ENCODE peak calls at places on chromosomes 11 and 22, in eight cellular contexts. One of them, this sample, is unnamed.

GRCh38 chr11:64688534-64688982 is 34.4 kb downstream of the NRXN2 start:
- DNase-seq in stomach: peak; percentile 87
- DNase-seq in prostate gland: peak; percentile 75
- DNase-seq in H1: peak; percentile 99
- DNase-seq in HCT116: peak; percentile 83
- DNase-seq in upper lobe of left lung: peak; percentile 83
- DNase-seq in HL-60: peak; percentile 68
- DNase-seq in Panc1: peak; percentile 76
- DNase-seq in this sample: peak; percentile 94

GRCh38 chr22:49664371-49664881 is 163.2 kb downstream of the BRD1 start:
- DNase-seq in stomach: no peak
- DNase-seq in prostate gland: no peak
- DNase-seq in HCT116: no peak
- DNase-seq in Panc1: no peak
- DNase-seq in HL-60: no peak
- DNase-seq in H1: peak; percentile 38
- DNase-seq in upper lobe of left lung: peak; percentile 60
- DNase-seq in this sample: peak; percentile 51

GRCh38 chr11:65569164-65569972 is 909 bp upstream of the ZNRD2 start:
- DNase-seq in H1: no peak
- DNase-seq in prostate gland: no peak
- DNase-seq in HCT116: no peak
- DNase-seq in Panc1: no peak
- DNase-seq in HL-60: no peak
- DNase-seq in stomach: no peak
- DNase-seq in upper lobe of left lung: peak; percentile 87
- DNase-seq in this sample: no peak

GRCh38 chr11:15826826-15827225 is 529.5 kb downstream of the SOX6 start:
- DNase-seq in Panc1: no peak
- DNase-seq in stomach: no peak
- DNase-seq in upper lobe of left lung: peak; percentile 23
- DNase-seq in HL-60: no peak
- DNase-seq in prostate gland: no peak
- DNase-seq in HCT116: peak; percentile 4
- DNase-seq in H1: peak; percentile 97
- DNase-seq in this sample: no peak

GRCh38 chr22:46068908-46069481 is 81.3 kb upstream of the PPARA start:
- DNase-seq in HCT116: no peak
- DNase-seq in H1: no peak
- DNase-seq in HL-60: no peak
- DNase-seq in Panc1: no peak
- DNase-seq in upper lobe of left lung: no peak
- DNase-seq in stomach: peak; percentile 26
- DNase-seq in prostate gland: no peak
- DNase-seq in this sample: peak; percentile 71

GRCh38 chr11:35641206-35641885 is 21.2 kb upstream of the TRIM44 start:
- DNase-seq in prostate gland: no peak
- DNase-seq in Panc1: no peak
- DNase-seq in stomach: no peak
- DNase-seq in HL-60: no peak
- DNase-seq in upper lobe of left lung: no peak
- DNase-seq in H1: no peak
- DNase-seq in HCT116: no peak
- DNase-seq in this sample: no peak

GRCh38 chr22:47784991-47785390 is 1022.5 kb downstream of the TBC1D22A start:
- DNase-seq in stomach: no peak
- DNase-seq in H1: peak; percentile 22
- DNase-seq in HL-60: no peak
- DNase-seq in prostate gland: no peak
- DNase-seq in upper lobe of left lung: no peak
- DNase-seq in HCT116: no peak
- DNase-seq in Panc1: no peak
- DNase-seq in this sample: no peak

GRCh38 chr22:22728382-22728781 is 84.0 kb downstream of the GGTLC2 start:
- DNase-seq in HL-60: no peak
- DNase-seq in HCT116: no peak
- DNase-seq in prostate gland: no peak
- DNase-seq in stomach: no peak
- DNase-seq in H1: no peak
- DNase-seq in Panc1: no peak
- DNase-seq in upper lobe of left lung: no peak
- DNase-seq in this sample: no peak

GRCh38 chr11:57277845-57278720 is 41.0 kb upstream of the APLNR start:
- DNase-seq in H1: peak; percentile 84
- DNase-seq in upper lobe of left lung: no peak
- DNase-seq in HL-60: peak; percentile 30
- DNase-seq in HCT116: peak; percentile 69
- DNase-seq in Panc1: peak; percentile 47
- DNase-seq in prostate gland: peak; percentile 75
- DNase-seq in stomach: peak; percentile 70
- DNase-seq in this sample: peak; percentile 83

GRCh38 chr11:64501500-64502427 is 89.3 kb upstream of the SLC22A12 start:
- DNase-seq in HCT116: no peak
- DNase-seq in Panc1: no peak
- DNase-seq in stomach: no peak
- DNase-seq in upper lobe of left lung: no peak
- DNase-seq in prostate gland: no peak
- DNase-seq in HL-60: no peak
- DNase-seq in H1: no peak
- DNase-seq in this sample: no peak

GRCh38 chr11:73311394-73311869 is 3.4 kb downstream of the ARHGEF17 start:
- DNase-seq in HL-60: no peak
- DNase-seq in Panc1: no peak
- DNase-seq in upper lobe of left lung: peak; percentile 49
- DNase-seq in HCT116: no peak
- DNase-seq in prostate gland: no peak
- DNase-seq in H1: no peak
- DNase-seq in stomach: no peak
- DNase-seq in this sample: peak; percentile 77

GRCh38 chr22:19757140-19757984 is 3.2 kb upstream of the TBX1 start:
- DNase-seq in HCT116: no peak
- DNase-seq in prostate gland: no peak
- DNase-seq in upper lobe of left lung: peak; percentile 56
- DNase-seq in stomach: no peak
- DNase-seq in H1: peak; percentile 76
- DNase-seq in Panc1: no peak
- DNase-seq in HL-60: no peak
- DNase-seq in this sample: no peak

GRCh38 chr11:68408512-68408911 is 52.0 kb upstream of the PPP6R3 start:
- DNase-seq in prostate gland: peak; percentile 70
- DNase-seq in upper lobe of left lung: no peak
- DNase-seq in HL-60: no peak
- DNase-seq in Panc1: no peak
- DNase-seq in stomach: peak; percentile 47
- DNase-seq in HCT116: no peak
- DNase-seq in H1: no peak
- DNase-seq in this sample: no peak

GRCh38 chr11:68413591-68413999 is 47.0 kb upstream of the PPP6R3 start:
- DNase-seq in stomach: no peak
- DNase-seq in Panc1: no peak
- DNase-seq in HL-60: no peak
- DNase-seq in upper lobe of left lung: peak; percentile 77
- DNase-seq in prostate gland: no peak
- DNase-seq in HCT116: no peak
- DNase-seq in H1: no peak
- DNase-seq in this sample: no peak

GRCh38 chr11:68412593-68413475 is 47.7 kb upstream of the PPP6R3 start:
- DNase-seq in H1: no peak
- DNase-seq in upper lobe of left lung: peak; percentile 43
- DNase-seq in HL-60: no peak
- DNase-seq in Panc1: no peak
- DNase-seq in HCT116: no peak
- DNase-seq in prostate gland: no peak
- DNase-seq in stomach: no peak
- DNase-seq in this sample: no peak

GRCh38 chr11:68409748-68410344 is 50.7 kb upstream of the PPP6R3 start:
- DNase-seq in H1: no peak
- DNase-seq in prostate gland: no peak
- DNase-seq in HL-60: no peak
- DNase-seq in Panc1: no peak
- DNase-seq in upper lobe of left lung: peak; percentile 52
- DNase-seq in stomach: no peak
- DNase-seq in HCT116: no peak
- DNase-seq in this sample: no peak

DNA sequence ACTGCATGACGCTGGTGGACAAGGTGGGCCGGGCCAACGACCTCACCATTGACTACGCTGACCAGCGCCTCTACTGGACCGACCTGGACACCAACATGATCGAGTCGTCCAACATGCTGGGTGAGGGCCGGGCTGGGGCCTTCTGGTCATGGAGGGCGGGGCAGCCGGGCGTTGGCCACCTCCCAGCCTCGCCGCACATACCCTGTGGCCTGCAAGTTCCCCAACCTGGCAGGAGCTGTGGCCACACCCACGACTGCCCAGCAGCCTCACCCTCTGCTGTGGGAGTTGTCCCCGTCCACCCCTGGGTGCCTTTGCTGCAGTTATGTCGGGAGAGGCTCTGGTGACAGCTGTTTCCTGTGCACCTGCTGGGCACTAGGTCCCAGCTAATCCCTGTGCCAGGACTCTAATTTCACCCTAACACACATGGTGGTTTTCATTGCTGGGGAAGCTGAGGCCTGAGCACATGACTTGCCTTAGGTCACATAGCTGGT is 49.0 kb upstream of the PPP6R3 start:
- DNase-seq in stomach: peak; percentile 88
- DNase-seq in upper lobe of left lung: peak; percentile 80
- DNase-seq in HCT116: no peak
- DNase-seq in H1: no peak
- DNase-seq in HL-60: no peak
- DNase-seq in Panc1: no peak
- DNase-seq in prostate gland: no peak
- DNase-seq in this sample: no peak
- TF ChIP-seq POLR2AphosphoS5 in stomach: no peak
- TF ChIP-seq POLR2AphosphoS5 in upper lobe of left lung: no peak
- TF ChIP-seq POLR2AphosphoS5 in HCT116: no peak
- TF ChIP-seq POLR2AphosphoS5 in H1: no peak
- TF ChIP-seq POLR2AphosphoS5 in HL-60: no peak
- TF ChIP-seq POLR2AphosphoS5 in Panc1: no peak
- TF ChIP-seq POLR2AphosphoS5 in prostate gland: no peak
- TF ChIP-seq POLR2AphosphoS5 in this sample: no peak

GRCh38 chr11:95388086-95388485 is 157.1 kb upstream of the SESN3 start:
- DNase-seq in upper lobe of left lung: no peak
- DNase-seq in stomach: no peak
- DNase-seq in HCT116: no peak
- DNase-seq in HL-60: no peak
- DNase-seq in Panc1: no peak
- DNase-seq in prostate gland: no peak
- DNase-seq in H1: no peak
- DNase-seq in this sample: no peak

GRCh38 chr11:95387319-95387718 is 156.3 kb upstream of the SESN3 start:
- DNase-seq in HL-60: no peak
- DNase-seq in HCT116: no peak
- DNase-seq in stomach: no peak
- DNase-seq in Panc1: no peak
- DNase-seq in H1: no peak
- DNase-seq in upper lobe of left lung: no peak
- DNase-seq in prostate gland: no peak
- DNase-seq in this sample: no peak

GRCh38 chr11:95398437-95399112 is 167.6 kb upstream of the SESN3 start:
- DNase-seq in prostate gland: no peak
- DNase-seq in HCT116: no peak
- DNase-seq in H1: no peak
- DNase-seq in upper lobe of left lung: no peak
- DNase-seq in stomach: no peak
- DNase-seq in HL-60: no peak
- DNase-seq in Panc1: no peak
- DNase-seq in this sample: no peak

GRCh38 chr11:95389427-95389826 is 158.4 kb upstream of the SESN3 start:
- DNase-seq in H1: no peak
- DNase-seq in stomach: no peak
- DNase-seq in HL-60: no peak
- DNase-seq in upper lobe of left lung: no peak
- DNase-seq in Panc1: no peak
- DNase-seq in HCT116: no peak
- DNase-seq in prostate gland: no peak
- DNase-seq in this sample: no peak

GRCh38 chr11:95392644-95393043 is 161.6 kb upstream of the SESN3 start:
- DNase-seq in HL-60: no peak
- DNase-seq in Panc1: no peak
- DNase-seq in HCT116: no peak
- DNase-seq in prostate gland: no peak
- DNase-seq in stomach: no peak
- DNase-seq in H1: no peak
- DNase-seq in upper lobe of left lung: no peak
- DNase-seq in this sample: no peak
- TF ChIP-seq CTCF in HL-60: no peak
- TF ChIP-seq CTCF in Panc1: no peak
- TF ChIP-seq CTCF in HCT116: no peak
- TF ChIP-seq CTCF in prostate gland: no peak
- TF ChIP-seq CTCF in stomach: no peak
- TF ChIP-seq CTCF in H1: no peak
- TF ChIP-seq CTCF in upper lobe of left lung: no peak
- TF ChIP-seq CTCF in this sample: no peak

DNA sequence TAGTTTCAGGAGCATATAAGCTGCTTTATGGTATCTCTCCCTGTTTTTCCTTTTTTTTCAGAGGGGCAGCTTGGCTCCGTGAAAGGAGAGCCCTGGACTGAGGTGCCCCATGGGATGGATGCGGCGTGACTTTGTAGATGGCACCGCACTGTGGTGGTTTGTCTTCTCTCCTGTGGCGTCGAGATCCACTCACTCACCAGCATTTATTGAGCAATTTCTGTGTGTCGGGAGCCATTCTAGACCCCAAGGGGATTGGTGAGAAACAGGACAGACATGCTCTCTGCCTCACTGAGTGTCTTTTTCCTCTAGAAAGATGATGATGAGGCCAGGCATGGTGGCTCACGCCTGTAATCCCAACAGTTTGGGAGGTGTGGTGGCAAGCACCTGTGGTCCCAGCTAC is 55.9 kb upstream of the PHF21B start:
- DNase-seq in H1: no peak
- DNase-seq in prostate gland: no peak
- DNase-seq in Panc1: no peak
- DNase-seq in upper lobe of left lung: no peak
- DNase-seq in HL-60: no peak
- DNase-seq in HCT116: no peak
- DNase-seq in stomach: no peak
- DNase-seq in this sample: no peak
- TF ChIP-seq POLR2AphosphoS5 in H1: no peak
- TF ChIP-seq POLR2AphosphoS5 in prostate gland: no peak
- TF ChIP-seq POLR2AphosphoS5 in Panc1: no peak
- TF ChIP-seq POLR2AphosphoS5 in upper lobe of left lung: no peak
- TF ChIP-seq POLR2AphosphoS5 in HL-60: no peak
- TF ChIP-seq POLR2AphosphoS5 in HCT116: no peak
- TF ChIP-seq POLR2AphosphoS5 in stomach: no peak
- TF ChIP-seq POLR2AphosphoS5 in this sample: no peak

DNA sequence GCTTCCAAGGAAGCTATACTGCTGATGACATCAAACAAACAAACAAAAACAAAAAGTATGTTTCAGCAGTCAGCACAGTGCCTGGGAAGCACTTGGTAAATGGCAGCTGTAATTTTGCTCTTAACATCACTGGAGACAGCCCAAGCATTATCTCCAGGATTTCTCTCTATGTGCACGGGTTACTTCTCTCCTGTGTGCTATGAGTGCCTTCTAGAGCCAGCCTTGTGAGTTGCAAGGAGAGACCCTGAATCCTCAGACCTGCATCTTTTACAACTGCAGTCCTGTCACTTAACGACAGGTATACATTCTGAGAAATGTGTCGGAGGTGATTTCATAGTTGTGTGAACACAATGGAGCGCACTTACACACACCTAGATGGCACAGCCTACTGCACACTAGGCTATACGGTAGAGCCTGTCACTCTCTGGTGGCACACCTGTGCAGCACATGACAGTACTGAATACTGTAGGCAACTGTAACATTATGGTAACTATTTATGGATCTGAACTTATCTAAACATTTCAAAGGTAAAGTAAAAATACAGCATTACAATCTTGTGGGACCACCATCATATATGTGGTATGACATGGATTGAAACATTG is 662.5 kb upstream of the B3GAT1 start:
- DNase-seq in HCT116: no peak
- DNase-seq in H1: no peak
- DNase-seq in HL-60: no peak
- DNase-seq in prostate gland: no peak
- DNase-seq in stomach: no peak
- DNase-seq in upper lobe of left lung: no peak
- DNase-seq in Panc1: peak; percentile 18
- DNase-seq in this sample: no peak
- TF ChIP-seq CTCF in HCT116: no peak
- TF ChIP-seq CTCF in H1: peak; percentile 49
- TF ChIP-seq CTCF in HL-60: no peak
- TF ChIP-seq CTCF in prostate gland: no peak
- TF ChIP-seq CTCF in stomach: no peak
- TF ChIP-seq CTCF in upper lobe of left lung: no peak
- TF ChIP-seq CTCF in Panc1: peak; percentile 82
- TF ChIP-seq CTCF in this sample: no peak